ENCODE peak calls at places on chromosomes 3 and 15, in nine cellular contexts. Q is activated naive CD8-positive, alpha-beta T cell treated with anti-CD3 and anti-CD28 coated beads for 36 hours; D is foreskin keratinocyte; T is right cardiac atrium; K is HuH-7; H is ACHN; G is EL; M is activated CD8-positive, alpha-beta memory T cell treated with anti-CD3 and anti-CD28 coated beads for 48 hours; U is NB4. V is an unnamed sample.

GRCh38 chr3:108380128-108380795 is 83.9 kb downstream of the HHLA2 start:
- DNase-seq in G (no peak), U (no peak), Q (no peak), H (no peak), K (no peak), D (no peak), T (no peak), M (no peak), V (no peak)

GRCh38 chr3:195250473-195251251 is 20.3 kb downstream of the XXYLT1 start:
- DNase-seq in M (no peak), Q (no peak), H (no peak), G (no peak), T (peak), D (no peak), U (no peak), K (no peak), V (no peak)

GRCh38 chr3:48899298-48899697 is 616 bp upstream of the SLC25A20 start:
- DNase-seq in U (peak), G (no peak), T (no peak), D (peak), Q (no peak), H (no peak), K (no peak), M (no peak), V (no peak)

GRCh38 chr3:4821975-4822374 is 157.3 kb upstream of the BHLHE40 start:
- DNase-seq in Q (peak), K (no peak), D (no peak), G (no peak), T (no peak), H (no peak), M (peak), U (no peak), V (no peak)

GRCh38 chr15:70653426-70653825 is 109.9 kb downstream of the UACA start:
- DNase-seq in T (no peak), G (no peak), M (no peak), K (no peak), Q (no peak), U (no peak), H (no peak), D (no peak), V (no peak)

GRCh38 chr3:49644684-49645083 is 29.5 kb upstream of the APEH start:
- DNase-seq in D (no peak), K (no peak), U (no peak), H (no peak), M (no peak), G (no peak), Q (no peak), T (no peak), V (no peak)

GRCh38 chr3:46440531-46441294 is 24.0 kb downstream of the LTF start:
- DNase-seq in T (no peak), G (no peak), H (no peak), K (no peak), Q (peak), D (no peak), M (no peak), U (peak), V (no peak)

GRCh38 chr3:160365872-160366522 is 33.0 kb downstream of the IFT80 start:
- DNase-seq in Q (no peak), M (no peak), K (no peak), U (no peak), G (no peak), T (no peak), D (no peak), H (no peak), V (no peak)

GRCh38 chr3:52162250-52162872 is 8.1 kb upstream of the POC1A start:
- DNase-seq in M (no peak), D (no peak), Q (no peak), U (no peak), H (no peak), K (no peak), T (no peak), G (no peak), V (no peak)

GRCh38 chr3:195914648-195915473 is 6.5 kb upstream of the TNK2 start:
- DNase-seq in D (peak), Q (peak), M (peak), H (peak), U (peak), T (peak), G (peak), K (peak), V (peak)

GRCh38 chr3:71195492-71195891 is 388.0 kb downstream of the FOXP1 start:
- DNase-seq in U (no peak), H (no peak), D (peak), K (no peak), Q (no peak), M (no peak), G (peak), T (no peak), V (no peak)

GRCh38 chr15:78878356-78878755 is 5.7 kb downstream of the MORF4L1 start:
- DNase-seq in T (no peak), G (peak), U (peak), K (no peak), M (no peak), D (no peak), Q (no peak), H (no peak), V (no peak)

GRCh38 chr15:92116320-92116719 is 262.8 kb downstream of the SLCO3A1 start:
- DNase-seq in U (no peak), K (no peak), M (no peak), H (no peak), T (no peak), D (no peak), G (no peak), Q (no peak), V (no peak)

GRCh38 chr3:144104146-144104545 is 132.5 kb downstream of the DIPK2A start:
- DNase-seq in T (no peak), G (no peak), U (no peak), K (no peak), H (no peak), D (no peak), M (no peak), Q (no peak), V (no peak)

GRCh38 chr15:64090527-64090926 is 3.1 kb downstream of the CIAO2A start:
- DNase-seq in D (no peak), U (peak), G (no peak), Q (no peak), H (no peak), M (no peak), T (no peak), K (no peak), V (no peak)

GRCh38 chr3:159804726-159805410 is 183.8 kb upstream of the IL12A start:
- DNase-seq in G (peak), Q (peak), M (no peak), K (peak), U (peak), D (peak), T (peak), H (peak), V (peak)

GRCh38 chr3:50627407-50628051 is 10.6 kb downstream of the MAPKAPK3 start:
- DNase-seq in H (peak), Q (no peak), G (peak), T (no peak), M (no peak), U (peak), D (peak), K (peak), V (no peak)

GRCh38 chr3:55000546-55000945 is 72.7 kb upstream of the LRTM1 start:
- DNase-seq in U (no peak), G (peak), H (peak), K (no peak), Q (no peak), D (peak), M (no peak), T (no peak), V (peak)